ENCODE peak calls at places on chromosomes 12 and 14, in six cellular contexts. M is lower lobe of right lung; W is PC-3; X is CD8-positive, alpha-beta memory T cell; Q is colonic mucosa; G is lung. D is an unnamed sample.

GRCh38 chr14:92785601-92786426 is 8.3 kb upstream of the GOLGA5 start:
- DNase-seq in Q (no peak), G (no peak), W (peak; percentile 53), X (no peak), M (no peak), D (peak; percentile 81)

GRCh38 chr12:47458273-47458672 is 247.6 kb downstream of the RPAP3 start:
- DNase-seq in X (no peak), G (no peak), W (peak; percentile 48), M (no peak), Q (no peak), D (no peak)

GRCh38 chr14:91533623-91534022 is 23.5 kb upstream of the PPP4R3A start:
- DNase-seq in W (no peak), X (no peak), G (no peak), M (no peak), Q (no peak), D (no peak)

GRCh38 chr14:104191409-104191997 is 53.1 kb downstream of the KIF26A start:
- DNase-seq in X (no peak), Q (no peak), M (no peak), W (no peak), G (no peak), D (no peak)

GRCh38 chr12:119938049-119938667 is 50.9 kb upstream of the BICDL1 start:
- DNase-seq in Q (peak; percentile 72), X (peak; percentile 55), G (peak; percentile 63), M (no peak), W (peak; percentile 86), D (peak; percentile 71)

GRCh38 chr14:54457609-54457996 is 16.4 kb upstream of the CNIH1 start:
- DNase-seq in Q (no peak), X (no peak), W (no peak), M (no peak), G (no peak), D (no peak)

GRCh38 chr12:131844656-131845055 is 16.5 kb downstream of the MMP17 start:
- DNase-seq in X (no peak), W (no peak), M (no peak), Q (no peak), G (no peak), D (no peak)

GRCh38 chr14:71524321-71524982 is 407.8 kb upstream of the RGS6 start:
- DNase-seq in X (no peak), M (no peak), W (no peak), Q (no peak), G (no peak), D (no peak)

GRCh38 chr14:97380539-97380941 is 583.4 kb downstream of the VRK1 start:
- DNase-seq in W (peak; percentile 87), X (no peak), G (no peak), Q (no peak), M (no peak), D (no peak)

GRCh38 chr12:27434673-27435565 is 11.6 kb upstream of the SMCO2 start:
- DNase-seq in W (peak; percentile 33), Q (no peak), M (no peak), X (no peak), G (no peak), D (no peak)

GRCh38 chr14:88354358-88354757 is 31.1 kb upstream of the SPATA7 start:
- DNase-seq in Q (no peak), G (no peak), M (no peak), X (no peak), W (no peak), D (no peak)

GRCh38 chr12:110135012-110135411 is 10.9 kb downstream of the IFT81 start:
- DNase-seq in G (no peak), M (no peak), X (no peak), Q (no peak), W (peak; percentile 44), D (no peak)

GRCh38 chr12:20410746-20411145 is 42.4 kb downstream of the PDE3A start:
- DNase-seq in M (no peak), W (no peak), X (no peak), Q (no peak), G (no peak), D (no peak)

GRCh38 chr12:31874961-31875608 is 84.1 kb upstream of the RESF1 start:
- DNase-seq in M (peak; percentile 58), W (peak; percentile 48), X (peak; percentile 58), Q (peak; percentile 25), G (no peak), D (peak; percentile 67)

DNA sequence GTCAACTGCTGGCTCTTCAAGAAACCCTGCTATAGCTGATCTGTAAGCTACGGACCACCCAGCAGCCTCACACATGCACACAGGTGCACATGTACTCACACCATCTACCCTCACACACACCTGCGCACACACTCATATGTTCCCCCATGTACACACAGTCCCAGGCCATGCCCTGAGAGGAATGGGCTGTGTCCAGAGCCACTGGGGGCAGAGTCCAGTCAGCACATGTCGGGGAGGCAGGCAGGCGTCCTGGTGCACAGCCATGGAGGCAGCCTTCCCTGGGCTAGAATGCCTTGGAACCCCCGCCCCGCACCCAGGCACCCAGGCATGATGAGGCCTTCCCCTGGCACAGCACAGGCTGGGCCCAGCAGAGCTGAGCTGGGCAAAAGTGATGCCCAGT is 58.3 kb upstream of the DLK1 start:
- DNase-seq in G (no peak), W (no peak), X (no peak), Q (no peak), M (no peak), D (no peak)
- H3K27me3 ChIP-seq in G (no peaks in the 10 kb centered on the region), W (no peaks in the 10 kb centered on the region), X (no peaks in the 10 kb centered on the region), Q (no peaks in the 10 kb centered on the region), M (peaks cover 20% of the 10 kb centered on the region), D (no peaks in the 10 kb centered on the region)

DNA sequence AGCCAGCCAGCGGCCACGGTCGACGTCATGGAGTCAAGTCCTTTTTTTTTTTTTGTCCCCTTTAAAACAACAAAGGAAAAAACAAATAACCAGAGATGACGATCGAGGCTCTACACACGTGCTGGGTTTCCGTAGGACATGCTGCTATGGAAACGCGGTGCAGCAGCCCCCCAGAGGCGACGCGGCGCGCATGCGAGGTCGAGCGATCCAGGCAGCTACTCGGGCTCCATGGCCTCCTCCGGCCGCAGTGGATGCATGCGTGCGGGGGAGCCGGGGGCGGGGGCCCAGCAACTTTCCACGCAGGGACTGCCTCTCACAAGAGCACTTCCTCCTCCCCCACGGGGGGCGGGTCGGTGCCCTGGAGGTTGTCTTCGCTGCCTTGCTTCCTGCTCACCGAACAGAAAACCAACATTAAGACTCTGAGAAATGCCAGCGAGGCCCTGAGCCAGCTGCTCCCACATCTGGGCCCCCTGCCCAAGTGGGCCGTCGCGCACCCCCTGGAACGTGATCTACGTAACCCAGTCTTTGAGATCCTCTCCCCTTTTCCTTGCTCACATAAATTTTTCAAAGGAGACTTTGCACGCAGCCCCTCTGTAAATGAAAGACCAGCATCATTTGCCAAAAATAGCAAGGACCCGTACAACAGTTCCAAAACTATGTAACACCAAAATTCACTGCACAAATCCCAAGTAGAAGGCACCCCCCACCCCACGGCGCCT is 30.7 kb downstream of the P2RX4 start:
- DNase-seq in Q (peak; percentile 53), G (peak; percentile 59), X (peak; percentile 95), W (no peak), M (peak; percentile 83), D (peak; percentile 93)
- H3K4me3 ChIP-seq in Q (no peak overlapping the region), G (no peak overlapping the region), X (peak overlapping the region; percentile 56), W (no peak overlapping the region), M (peak overlapping the region; percentile 29), D (no peak overlapping the region)

GRCh38 chr12:49807991-49808580 is 20.1 kb downstream of the NCKAP5L start:
- DNase-seq in G (no peak), M (no peak), W (no peak), X (no peak), Q (no peak), D (peak; percentile 60)
- H3K27ac ChIP-seq in G (no peak overlapping the region), M (peak overlapping the region; percentile 81), W (no peak overlapping the region), X (no peak overlapping the region), Q (no peak overlapping the region), D (peak overlapping the region; percentile 73)

GRCh38 chr12:53744730-53745129 is 7.0 kb downstream of the CISTR start:
- DNase-seq in W (no peak), Q (no peak), X (no peak), M (no peak), G (no peak), D (no peak)
- H3K27me3 ChIP-seq in W (peaks cover 3% of the 10 kb centered on the region), Q (peaks cover 46% of the 10 kb centered on the region), X (peaks cover 51% of the 10 kb centered on the region), M (peaks cover 80% of the 10 kb centered on the region), G (no peaks in the 10 kb centered on the region), D (no peaks in the 10 kb centered on the region)

DNA sequence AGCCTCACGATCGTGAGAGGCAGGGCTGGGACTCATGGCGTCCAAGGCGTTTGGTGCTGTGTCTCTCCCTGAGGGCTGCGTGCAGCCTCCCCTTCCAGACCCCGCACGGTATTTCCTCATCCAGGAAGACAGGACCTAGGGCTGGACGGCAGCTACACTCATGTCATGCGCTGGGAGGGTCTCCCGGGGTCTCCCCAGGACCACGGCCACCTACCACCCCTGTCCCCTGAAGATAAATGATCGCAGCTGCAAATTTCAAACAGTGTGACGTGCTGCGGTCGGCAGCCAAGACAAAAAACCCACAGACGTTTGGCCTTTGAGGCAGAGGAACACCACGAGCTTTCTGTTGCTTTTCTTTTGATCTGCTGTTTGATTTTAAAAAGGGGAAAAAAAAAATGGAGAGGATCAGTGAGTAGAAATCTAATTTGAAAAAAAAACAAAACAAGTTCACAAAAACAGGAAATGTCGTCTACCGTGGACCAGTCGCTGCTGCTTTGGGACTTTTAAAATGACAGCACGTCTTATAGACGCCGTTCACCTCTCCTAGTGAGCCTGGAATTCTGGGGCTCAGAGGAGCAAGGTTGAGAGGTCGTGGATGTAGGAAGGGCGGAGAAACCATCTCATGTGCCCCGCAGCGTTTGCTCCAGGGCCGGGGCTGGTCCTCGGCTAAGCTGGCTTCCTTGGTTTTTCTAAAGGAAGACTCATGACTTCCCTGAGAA is 237.6 kb downstream of the SLC41A2 start:
- DNase-seq in G (no peak), M (no peak), W (no peak), X (peak; percentile 55), Q (peak; percentile 37), D (no peak)
- H3K4me3 ChIP-seq in G (peak overlapping the region; percentile 20), M (peak overlapping the region; percentile 48), W (no peak overlapping the region), X (peak overlapping the region; percentile 65), Q (peak overlapping the region; percentile 3), D (peak overlapping the region; percentile 32)

GRCh38 chr14:102208741-102209140 is 69.0 kb downstream of the WDR20 start:
- DNase-seq in Q (no peak), G (no peak), W (no peak), M (no peak), X (no peak), D (no peak)

GRCh38 chr14:102207831-102208365 is 68.2 kb downstream of the WDR20 start:
- DNase-seq in M (no peak), G (no peak), W (no peak), X (no peak), Q (no peak), D (no peak)

GRCh38 chr14:102210421-102211042 is 70.8 kb downstream of the WDR20 start:
- DNase-seq in W (no peak), G (no peak), X (no peak), M (no peak), Q (no peak), D (no peak)

GRCh38 chr14:102211240-102211639 is 71.5 kb downstream of the WDR20 start:
- DNase-seq in M (no peak), W (no peak), Q (no peak), X (no peak), G (no peak), D (no peak)

DNA sequence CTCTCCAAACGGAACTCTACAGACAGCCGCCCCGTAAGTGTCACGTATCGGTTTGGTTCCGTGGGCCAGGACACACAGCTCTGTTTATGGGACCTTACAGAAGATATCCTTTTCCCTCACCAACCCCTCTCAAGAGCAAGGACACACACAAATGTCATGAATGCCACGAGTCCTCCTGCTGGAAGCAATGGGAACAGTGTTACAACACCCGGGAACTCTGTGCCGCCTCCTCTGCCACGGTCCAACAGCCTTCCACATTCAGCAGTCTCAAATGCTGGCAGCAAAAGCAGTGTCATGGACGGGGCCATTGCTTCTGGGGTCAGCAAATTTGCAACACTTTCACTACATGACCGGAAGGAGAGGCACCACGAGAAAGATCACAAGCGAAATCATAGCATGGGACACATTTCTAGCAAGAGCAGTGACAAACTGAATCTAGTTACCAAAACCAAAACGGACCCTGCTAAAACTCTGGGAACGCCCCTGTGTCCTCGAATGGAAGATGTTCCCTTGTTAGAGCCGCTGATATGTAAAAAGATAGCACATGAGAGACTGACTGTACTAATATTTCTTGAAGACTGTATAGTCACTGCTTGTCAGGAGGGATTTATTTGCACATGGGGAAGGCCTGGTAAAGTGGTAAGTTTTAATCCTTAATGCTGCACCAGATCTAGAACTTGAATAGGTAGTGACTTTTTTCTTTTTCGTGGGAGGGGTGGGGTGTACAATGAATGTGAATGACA is 69.7 kb downstream of the WDR20 start:
- DNase-seq in X (no peak), M (no peak), W (peak; percentile 21), Q (no peak), G (no peak), D (no peak)
- H3K27ac ChIP-seq in X (no peak overlapping the region), M (no peak overlapping the region), W (no peak overlapping the region), Q (no peak overlapping the region), G (no peak overlapping the region), D (no peak overlapping the region)

D was measured in right cardiac atrium.